ENCODE peak calls at places on chromosome 1, in five cellular contexts. One of them, this sample, is unnamed. For H3K4me1, the result is how much of the 10 kb centered on the place peaks cover.

GRCh38 chr1:44631333-44631646 is 43.0 kb downstream of the TMEM53 start:
- DNase-seq in adrenal gland: no peak
- DNase-seq in mesenchymal stem cell: no peak
- DNase-seq in right cardiac atrium: no peak
- DNase-seq in A549: no peak
- DNase-seq in this sample: no peak

GRCh38 chr1:163290025-163290610 is 31.6 kb upstream of the NUF2 start:
- DNase-seq in A549: no peak
- DNase-seq in mesenchymal stem cell: peak
- DNase-seq in right cardiac atrium: no peak
- DNase-seq in adrenal gland: peak
- DNase-seq in this sample: no peak

GRCh38 chr1:34781071-34781843 is at the start of gene GJB3:
- DNase-seq in right cardiac atrium: no peak
- DNase-seq in mesenchymal stem cell: no peak
- DNase-seq in adrenal gland: no peak
- DNase-seq in A549: peak
- DNase-seq in this sample: peak

GRCh38 chr1:19554090-19554489 is 68.8 kb upstream of the CAPZB start:
- DNase-seq in adrenal gland: no peak
- DNase-seq in A549: no peak
- DNase-seq in mesenchymal stem cell: no peak
- DNase-seq in right cardiac atrium: no peak
- DNase-seq in this sample: no peak

GRCh38 chr1:30562559-30562958 is 160.8 kb downstream of the MATN1 start:
- DNase-seq in right cardiac atrium: no peak
- DNase-seq in mesenchymal stem cell: no peak
- DNase-seq in adrenal gland: no peak
- DNase-seq in A549: no peak
- DNase-seq in this sample: no peak

GRCh38 chr1:65694933-65695332 is 97.8 kb upstream of the PDE4B start:
- DNase-seq in mesenchymal stem cell: no peak
- DNase-seq in A549: no peak
- DNase-seq in adrenal gland: no peak
- DNase-seq in right cardiac atrium: no peak
- DNase-seq in this sample: no peak

GRCh38 chr1:219188331-219188803 is 14.7 kb downstream of the LYPLAL1 start:
- DNase-seq in mesenchymal stem cell: no peak
- DNase-seq in A549: no peak
- DNase-seq in right cardiac atrium: no peak
- DNase-seq in adrenal gland: no peak
- DNase-seq in this sample: no peak

GRCh38 chr1:207919523-207920210 is 8.7 kb upstream of the CD34 start:
- DNase-seq in right cardiac atrium: peak
- DNase-seq in A549: no peak
- DNase-seq in adrenal gland: no peak
- DNase-seq in mesenchymal stem cell: no peak
- DNase-seq in this sample: peak

GRCh38 chr1:19750101-19750881 is 49.4 kb downstream of the TMCO4 start:
- DNase-seq in mesenchymal stem cell: no peak
- DNase-seq in A549: no peak
- DNase-seq in right cardiac atrium: no peak
- DNase-seq in adrenal gland: peak
- DNase-seq in this sample: no peak

GRCh38 chr1:40983286-40983685 is 3.8 kb downstream of the CTPS1 start:
- DNase-seq in right cardiac atrium: no peak
- DNase-seq in adrenal gland: no peak
- DNase-seq in mesenchymal stem cell: no peak
- DNase-seq in A549: no peak
- DNase-seq in this sample: no peak

GRCh38 chr1:40980068-40980452 is 564 bp downstream of the CTPS1 start:
- DNase-seq in A549: no peak
- DNase-seq in mesenchymal stem cell: no peak
- DNase-seq in adrenal gland: no peak
- DNase-seq in right cardiac atrium: no peak
- DNase-seq in this sample: no peak

GRCh38 chr1:40982721-40983120 is 3.2 kb downstream of the CTPS1 start:
- DNase-seq in right cardiac atrium: no peak
- DNase-seq in mesenchymal stem cell: no peak
- DNase-seq in adrenal gland: no peak
- DNase-seq in A549: no peak
- DNase-seq in this sample: no peak

GRCh38 chr1:40980453-40981121 is 1.1 kb downstream of the CTPS1 start:
- DNase-seq in adrenal gland: peak
- DNase-seq in mesenchymal stem cell: peak
- DNase-seq in right cardiac atrium: peak
- DNase-seq in A549: no peak
- DNase-seq in this sample: no peak

GRCh38 chr1:40981702-40982448 is 2.4 kb downstream of the CTPS1 start:
- DNase-seq in mesenchymal stem cell: peak
- DNase-seq in adrenal gland: no peak
- DNase-seq in A549: no peak
- DNase-seq in right cardiac atrium: no peak
- DNase-seq in this sample: no peak
- H3K4me3 ChIP-seq in mesenchymal stem cell: no peak
- H3K4me3 ChIP-seq in adrenal gland: no peak
- H3K4me3 ChIP-seq in A549: peak
- H3K4me3 ChIP-seq in right cardiac atrium: no peak
- H3K4me3 ChIP-seq in this sample: peak

DNA sequence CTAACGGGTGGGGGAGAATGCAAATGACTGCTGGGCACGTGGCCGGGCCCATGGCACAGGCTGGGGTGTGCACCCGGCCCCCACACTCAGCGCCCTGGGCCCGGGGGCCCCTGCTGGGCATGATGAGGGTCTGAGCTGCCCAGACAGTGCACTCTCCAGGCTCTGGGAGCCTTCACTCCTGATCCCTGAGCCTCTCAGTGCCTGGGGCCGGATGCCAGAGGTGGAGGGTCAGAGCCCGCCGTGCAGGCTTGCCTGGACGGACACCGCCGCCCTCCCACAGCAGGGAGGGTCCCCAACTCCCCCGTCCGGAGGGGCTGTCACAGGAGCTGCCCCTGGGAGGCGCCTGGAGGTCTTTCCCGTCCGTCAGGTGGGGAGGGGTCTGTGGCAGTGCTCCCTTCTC is 20.2 kb upstream of the PEX10 start:
- DNase-seq in mesenchymal stem cell: no peak
- DNase-seq in A549: no peak
- DNase-seq in right cardiac atrium: no peak
- DNase-seq in adrenal gland: no peak
- DNase-seq in this sample: no peak
- H3K27ac ChIP-seq in mesenchymal stem cell: no peak
- H3K27ac ChIP-seq in A549: no peak
- H3K27ac ChIP-seq in right cardiac atrium: no peak
- H3K27ac ChIP-seq in adrenal gland: no peak
- H3K27ac ChIP-seq in this sample: no peak

GRCh38 chr1:172185206-172185605 is 235.3 kb upstream of the C1orf105 start:
- DNase-seq in right cardiac atrium: no peak
- DNase-seq in A549: no peak
- DNase-seq in adrenal gland: no peak
- DNase-seq in mesenchymal stem cell: peak
- DNase-seq in this sample: no peak
- H3K4me1 ChIP-seq in right cardiac atrium: under half
- H3K4me1 ChIP-seq in A549: under half
- H3K4me1 ChIP-seq in adrenal gland: under half
- H3K4me1 ChIP-seq in mesenchymal stem cell: under half
- H3K4me1 ChIP-seq in this sample: under half

DNA sequence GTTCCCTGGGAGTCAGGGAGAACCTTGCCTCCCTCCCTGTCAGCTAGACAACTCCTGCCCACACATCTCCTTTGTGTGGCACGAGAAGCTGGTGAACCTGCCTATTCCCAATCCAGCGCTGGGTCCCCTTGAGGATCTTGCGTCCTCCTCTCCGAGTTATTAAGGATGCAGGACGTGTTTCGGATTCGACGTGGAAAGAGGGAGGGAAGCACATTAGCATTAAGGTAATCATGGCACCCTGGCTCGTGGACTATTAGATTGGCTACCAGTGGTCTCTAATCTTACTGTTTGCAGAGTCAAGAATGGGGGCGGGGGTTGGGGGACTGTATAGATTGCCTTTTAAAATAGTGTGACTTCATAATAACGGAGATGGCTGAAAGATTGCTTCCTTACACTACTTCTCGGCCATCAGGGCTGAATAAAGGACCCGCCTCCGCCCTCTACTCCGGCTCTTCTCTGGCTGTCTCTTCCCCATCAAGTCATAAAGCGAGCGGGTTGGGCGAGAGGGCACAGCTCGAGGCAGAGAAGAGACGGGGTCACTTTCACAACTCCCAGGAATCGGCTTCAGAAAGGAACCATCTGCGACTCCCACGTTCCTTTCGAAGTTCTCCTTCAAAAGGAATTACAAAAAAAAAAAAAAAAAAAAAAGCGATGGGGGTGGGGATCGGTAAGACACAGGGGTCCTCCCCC is 1.7 kb downstream of the LRRC7 start:
- DNase-seq in mesenchymal stem cell: peak
- DNase-seq in A549: no peak
- DNase-seq in right cardiac atrium: no peak
- DNase-seq in adrenal gland: no peak
- DNase-seq in this sample: no peak
- H3K4me3 ChIP-seq in mesenchymal stem cell: no peak
- H3K4me3 ChIP-seq in A549: no peak
- H3K4me3 ChIP-seq in right cardiac atrium: peak
- H3K4me3 ChIP-seq in adrenal gland: no peak
- H3K4me3 ChIP-seq in this sample: no peak

DNA sequence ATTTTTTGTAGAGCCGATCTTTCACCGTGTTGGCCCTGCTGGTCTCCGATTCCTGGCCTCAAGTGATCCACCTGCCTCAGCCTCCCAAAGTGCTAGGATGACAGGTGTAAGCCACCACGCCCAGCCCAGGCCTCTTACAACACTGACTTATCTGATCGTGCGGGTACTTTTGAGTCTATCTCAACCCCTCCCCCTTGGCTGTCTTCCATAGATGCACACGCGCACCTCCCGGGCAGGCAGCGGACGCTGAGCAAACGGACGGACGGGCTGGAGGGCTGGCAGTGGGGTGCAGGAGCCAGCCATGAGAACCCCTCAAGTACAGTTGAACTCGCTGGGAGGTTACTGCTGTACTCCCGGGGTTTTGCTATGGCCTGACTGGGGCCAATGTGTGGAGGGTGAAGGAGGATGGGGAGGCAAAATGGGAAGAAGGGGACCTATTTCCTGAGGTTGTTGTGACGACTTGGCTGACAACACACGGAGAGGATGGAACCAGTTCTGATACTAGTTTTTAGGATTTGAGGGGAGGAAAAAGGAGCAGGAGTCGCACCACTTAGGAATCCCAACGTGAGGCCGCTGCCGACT is 959 bp downstream of the CD58 start:
- DNase-seq in right cardiac atrium: peak
- DNase-seq in A549: no peak
- DNase-seq in adrenal gland: peak
- DNase-seq in mesenchymal stem cell: no peak
- DNase-seq in this sample: peak
- H3K27ac ChIP-seq in right cardiac atrium: peak
- H3K27ac ChIP-seq in A549: peak
- H3K27ac ChIP-seq in adrenal gland: peak
- H3K27ac ChIP-seq in mesenchymal stem cell: peak
- H3K27ac ChIP-seq in this sample: peak

DNA sequence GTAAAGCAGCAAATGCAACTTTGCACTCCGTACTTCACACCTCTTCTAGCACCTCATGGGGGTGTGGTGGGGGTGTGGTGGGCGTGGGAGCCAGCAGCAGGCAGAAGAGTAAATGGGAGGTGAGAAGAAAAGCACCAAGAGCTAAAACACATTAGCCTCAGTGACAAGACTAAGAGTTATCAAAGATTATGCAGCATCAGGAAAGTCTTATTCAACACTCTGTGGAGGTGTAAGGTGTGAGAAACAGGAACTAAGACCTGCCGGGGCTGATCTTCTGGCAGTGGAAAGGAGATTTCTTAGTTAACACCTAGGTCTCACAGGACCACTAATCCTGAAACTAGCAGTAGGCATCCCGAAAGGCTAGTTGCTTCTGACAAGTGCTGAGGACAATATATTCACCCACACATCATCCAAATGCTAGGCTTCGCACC is 9.9 kb downstream of the TGFBR3 start:
- DNase-seq in adrenal gland: no peak
- DNase-seq in A549: no peak
- DNase-seq in right cardiac atrium: no peak
- DNase-seq in mesenchymal stem cell: no peak
- DNase-seq in this sample: no peak
- H3K4me1 ChIP-seq in adrenal gland: half or more
- H3K4me1 ChIP-seq in A549: under half
- H3K4me1 ChIP-seq in right cardiac atrium: under half
- H3K4me1 ChIP-seq in mesenchymal stem cell: under half
- H3K4me1 ChIP-seq in this sample: under half

This sample was measured in aorta.